ENCODE peak calls at places on chromosomes 16 and 17, in five cellular contexts. C is stomach; X is CD8-positive, alpha-beta memory T cell; V is tibial artery; H is sigmoid colon. Z is an unnamed sample.

GRCh38 chr16:69469807-69470561 is 45.6 kb downstream of the CYB5B start:
- DNase-seq in C (no peak), H (no peak), X (no peak), V (no peak), Z (no peak)

GRCh38 chr17:59456428-59456827 is 109.0 kb upstream of the DHX40 start:
- DNase-seq in X (no peak), C (no peak), H (no peak), V (no peak), Z (no peak)

GRCh38 chr16:57622361-57623250 is 5.8 kb upstream of the ADGRG1 start:
- DNase-seq in C (no peak), X (no peak), H (no peak), V (no peak), Z (no peak)

GRCh38 chr17:4130715-4131114 is 12.1 kb downstream of the ZZEF1 start:
- DNase-seq in H (peak; percentile 64), C (no peak), X (no peak), V (peak; percentile 44), Z (no peak)

GRCh38 chr17:41802961-41803682 is 8.6 kb downstream of the P3H4 start:
- DNase-seq in X (no peak), C (no peak), H (no peak), V (no peak), Z (no peak)

GRCh38 chr17:67456889-67457288 is 79.8 kb downstream of the PITPNC1 start:
- DNase-seq in X (no peak), C (no peak), V (no peak), H (no peak), Z (no peak)

GRCh38 chr16:56985288-56985961 is 3.9 kb upstream of the NLRC5 start:
- DNase-seq in H (peak; percentile 87), X (no peak), C (peak; percentile 57), V (peak; percentile 89), Z (no peak)

GRCh38 chr16:23369416-23369815 is 67.3 kb downstream of the SCNN1B start:
- DNase-seq in C (no peak), X (no peak), V (no peak), H (no peak), Z (no peak)

GRCh38 chr16:54283735-54284318 is 2.8 kb downstream of the IRX3 start:
- DNase-seq in C (no peak), V (no peak), X (no peak), H (no peak), Z (no peak)

GRCh38 chr17:76753061-76753961 is 15.4 kb downstream of the MFSD11 start:
- DNase-seq in C (no peak), H (no peak), V (no peak), X (peak; percentile 61), Z (peak; percentile 78)

GRCh38 chr17:27315322-27315721 is 21.4 kb downstream of the WSB1 start:
- DNase-seq in X (no peak), V (peak; percentile 92), C (peak; percentile 67), H (peak; percentile 97), Z (no peak)

GRCh38 chr16:3670711-3671110 is 16.2 kb downstream of the DNASE1 start:
- DNase-seq in X (no peak), H (no peak), V (no peak), C (no peak), Z (no peak)

GRCh38 chr16:11671271-11671670 is 3.0 kb downstream of the SNN start:
- DNase-seq in C (no peak), V (no peak), H (no peak), X (no peak), Z (no peak)

GRCh38 chr16:46688101-46688656 is 799 bp downstream of the VPS35 start:
- DNase-seq in X (no peak), C (peak; percentile 64), V (peak; percentile 44), H (no peak), Z (no peak)

GRCh38 chr17:48840441-48840840 is 9.6 kb downstream of the CALCOCO2 start:
- DNase-seq in H (no peak), V (no peak), X (no peak), C (no peak), Z (no peak)
- H3K27ac ChIP-seq in H (peak overlapping the region; percentile 89), V (peak overlapping the region; percentile 76), X (no peak overlapping the region), C (peak overlapping the region; percentile 79), Z (peak overlapping the region; percentile 84)

DNA sequence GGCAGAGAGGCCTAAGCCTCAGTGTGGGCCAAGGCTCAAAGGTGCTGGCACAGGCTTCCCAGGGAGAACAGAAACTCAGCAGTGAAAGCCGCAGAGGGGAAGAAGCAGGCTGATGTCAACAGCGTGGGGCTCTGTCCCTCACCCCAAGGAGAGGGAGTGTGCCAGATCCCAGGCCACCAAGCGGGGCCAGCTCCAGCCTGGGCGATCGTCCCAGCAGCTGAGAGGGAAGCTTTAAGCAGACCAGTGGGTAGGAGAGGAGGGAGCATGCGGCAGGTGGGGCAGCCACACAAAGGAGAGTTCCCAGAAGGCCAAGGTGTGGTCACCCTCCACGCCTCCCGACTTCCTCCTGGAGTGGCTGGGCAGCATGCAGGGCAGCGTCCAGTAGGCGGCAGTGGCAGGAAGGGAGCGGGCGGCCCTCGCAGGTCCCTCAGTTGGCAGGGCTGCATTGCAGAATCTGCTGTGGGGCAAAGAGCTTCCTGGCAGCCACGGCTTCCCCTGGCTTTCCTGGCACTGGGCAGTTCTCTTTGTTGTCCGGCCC is 6.0 kb downstream of the SYNGR2 start:
- DNase-seq in X (no peak), V (peak; percentile 80), H (peak; percentile 85), C (peak; percentile 96), Z (no peak)
- H3K4me1 ChIP-seq in X (peaks cover 45% of the 10 kb centered on the region), V (peaks cover 44% of the 10 kb centered on the region), H (peaks cover 46% of the 10 kb centered on the region), C (peaks cover 89% of the 10 kb centered on the region), Z (peaks cover 53% of the 10 kb centered on the region)

GRCh38 chr17:80347948-80348351 is 67.0 kb upstream of the ENDOV start:
- DNase-seq in X (no peak), V (no peak), C (no peak), H (no peak), Z (no peak)
- H3K36me3 ChIP-seq in X (peaks cover 95% of the 10 kb centered on the region), V (peaks cover 100% of the 10 kb centered on the region), C (peaks cover 98% of the 10 kb centered on the region), H (peaks cover 100% of the 10 kb centered on the region), Z (peaks cover 100% of the 10 kb centered on the region)

DNA sequence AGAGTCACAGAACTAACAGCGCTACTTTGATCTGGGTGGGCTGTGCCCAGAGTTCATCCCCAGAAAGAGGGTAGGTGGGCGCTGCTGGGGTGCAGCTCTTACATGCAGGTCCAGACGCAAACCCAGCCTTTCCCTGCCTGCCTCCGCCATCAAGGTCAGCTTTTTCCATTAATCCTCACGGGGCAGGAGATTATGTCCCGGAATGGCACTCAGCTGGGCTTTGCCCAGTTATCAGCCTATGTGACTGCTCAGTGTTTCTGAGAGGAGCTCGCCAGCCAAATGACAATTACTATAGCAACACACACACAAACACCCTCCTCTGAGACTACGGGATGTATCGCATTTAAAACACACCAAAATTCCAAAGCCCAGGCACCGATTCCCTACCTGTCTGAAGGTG is 20.1 kb downstream of the GLYR1 start:
- DNase-seq in H (no peak), C (no peak), V (no peak), X (no peak), Z (no peak)
- H3K27ac ChIP-seq in H (no peak overlapping the region), C (no peak overlapping the region), V (no peak overlapping the region), X (no peak overlapping the region), Z (no peak overlapping the region)

DNA sequence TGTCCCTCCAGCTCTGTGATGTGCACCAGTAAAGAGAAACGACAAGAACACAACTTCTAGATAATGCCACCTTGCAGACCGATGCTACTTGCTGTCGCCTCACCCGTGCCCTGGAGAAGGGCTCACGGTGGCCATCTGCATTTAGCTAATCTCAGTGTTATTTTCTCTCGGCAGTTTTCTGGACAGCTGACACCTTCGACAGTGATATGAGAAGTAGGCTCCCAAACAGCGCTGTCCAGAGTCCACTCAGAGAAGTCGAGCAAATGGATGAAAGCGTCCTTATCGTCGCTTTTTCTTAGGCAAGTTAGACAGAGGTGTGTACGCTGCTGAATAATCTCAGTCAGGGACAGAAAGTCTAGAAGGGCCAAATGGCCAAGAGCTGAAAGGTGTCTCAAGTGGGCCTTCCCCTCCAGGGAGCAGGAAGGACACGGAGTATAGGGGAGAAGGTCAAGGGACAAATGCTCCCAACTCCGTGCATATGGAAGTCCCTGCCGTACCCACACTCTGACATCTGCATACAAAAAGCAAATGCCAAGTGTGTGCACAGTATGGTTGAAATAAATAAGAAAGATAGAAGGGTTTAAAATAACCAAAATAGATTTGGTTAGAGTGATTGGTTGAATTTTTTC is 42.4 kb upstream of the MYOCD start:
- DNase-seq in H (no peak), X (no peak), V (no peak), C (no peak), Z (no peak)
- H3K4me1 ChIP-seq in H (peaks cover 4% of the 10 kb centered on the region), X (no peaks in the 10 kb centered on the region), V (peaks cover 4% of the 10 kb centered on the region), C (peaks cover 3% of the 10 kb centered on the region), Z (no peaks in the 10 kb centered on the region)

GRCh38 chr17:535165-535564 is 179.5 kb downstream of the VPS53 start:
- DNase-seq in V (no peak), H (no peak), C (no peak), X (no peak), Z (no peak)
- H3K36me3 ChIP-seq in V (peaks cover 79% of the 10 kb centered on the region), H (peaks cover 60% of the 10 kb centered on the region), C (peaks cover 45% of the 10 kb centered on the region), X (peaks cover 15% of the 10 kb centered on the region), Z (peaks cover 61% of the 10 kb centered on the region)

DNA sequence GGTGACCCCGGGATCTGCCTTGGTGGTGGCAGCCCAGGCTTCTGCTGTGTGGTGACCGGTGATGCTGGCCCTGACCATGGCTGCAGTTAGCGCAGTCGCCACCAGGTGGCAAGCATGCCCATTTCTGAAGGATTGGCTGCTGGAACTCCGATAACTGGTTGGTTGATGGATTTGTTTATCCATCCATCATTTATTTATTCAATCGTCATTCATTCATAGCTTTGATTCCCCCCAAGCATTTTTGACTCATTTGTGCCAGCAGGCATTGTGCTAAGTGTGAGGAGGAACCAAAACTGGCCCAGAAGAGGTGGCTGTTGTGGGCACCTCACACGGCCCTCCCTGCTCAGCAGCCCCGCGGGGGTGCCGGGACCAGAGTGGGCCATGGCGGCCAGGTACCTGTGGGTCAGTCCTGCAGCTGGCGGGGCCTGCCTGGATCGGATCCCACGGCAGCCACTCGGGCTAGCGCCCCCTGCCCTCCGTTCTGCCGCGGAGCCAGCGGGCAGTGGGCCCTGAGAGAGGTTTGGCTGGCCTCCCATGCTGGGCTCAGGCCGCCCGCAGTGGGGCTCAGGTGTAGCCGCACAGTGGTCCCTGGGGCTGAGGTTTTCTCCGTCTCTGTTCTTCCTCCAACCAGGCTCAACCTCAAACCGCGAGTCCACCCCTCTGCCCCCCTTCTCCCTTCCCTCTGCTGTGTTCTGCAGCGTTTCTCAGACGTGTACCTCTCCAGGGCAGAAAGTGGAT is 28.8 kb upstream of the ITGA3 start:
- DNase-seq in X (peak; percentile 61), V (peak; percentile 88), H (peak; percentile 90), C (peak; percentile 90), Z (peak; percentile 62)
- H3K27ac ChIP-seq in X (no peak overlapping the region), V (peak overlapping the region; percentile 89), H (peak overlapping the region; percentile 51), C (peak overlapping the region; percentile 70), Z (no peak overlapping the region)

DNA sequence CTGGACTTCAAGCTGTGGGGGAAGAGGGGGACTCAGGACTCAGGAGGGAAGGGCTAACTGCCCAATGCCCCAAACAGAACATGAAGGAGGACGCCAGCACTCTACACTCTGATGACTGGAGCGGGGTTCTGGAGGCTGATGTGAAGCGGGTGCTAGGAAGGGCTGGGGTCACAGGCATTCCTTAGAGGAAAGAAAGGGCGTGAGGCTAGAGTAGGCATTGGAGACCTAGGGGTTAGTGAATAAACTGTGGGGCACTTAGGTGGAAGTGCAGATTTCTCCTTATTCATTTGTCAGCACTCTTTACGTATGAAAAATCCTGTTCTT is 760 bp upstream of the LMF1 start:
- DNase-seq in C (no peak), H (no peak), V (no peak), X (no peak), Z (no peak)
- H3K4me1 ChIP-seq in C (peaks cover 28% of the 10 kb centered on the region), H (peaks cover 21% of the 10 kb centered on the region), V (peaks cover 18% of the 10 kb centered on the region), X (peaks cover 19% of the 10 kb centered on the region), Z (peaks cover 18% of the 10 kb centered on the region)